ENCODE peak calls at places on chromosome 15, in six cellular contexts. F is fibroblast of lung, H is heart left ventricle, B is fibroblast of pulmonary artery, C is hepatocyte, E is GM12865. A is an unnamed sample.

GRCh38 chr15:41689834-41690233 is 29.6 kb downstream of the MGA start:
- DNase-seq in F (no peak), H (no peak), B (no peak), C (no peak), E (no peak), A (no peak)

GRCh38 chr15:57867970-57868791 is 161.7 kb downstream of the POLR2M start:
- DNase-seq in F (no peak), H (no peak), B (no peak), C (no peak), E (peak), A (no peak)

GRCh38 chr15:59995568-59996349 is 8.4 kb upstream of the FOXB1 start:
- DNase-seq in F (no peak), H (no peak), B (no peak), C (no peak), E (no peak), A (no peak)

GRCh38 chr15:70419046-70419445 is 321.3 kb upstream of the TLE3 start:
- DNase-seq in F (no peak), H (no peak), B (no peak), C (no peak), E (no peak), A (no peak)

GRCh38 chr15:51727141-51727897 is 10.1 kb downstream of the LYSMD2 start:
- DNase-seq in F (peak), H (no peak), B (no peak), C (no peak), E (peak), A (peak)

GRCh38 chr15:90270502-90271150 is 5.2 kb downstream of the NGRN start:
- DNase-seq in F (no peak), H (no peak), B (no peak), C (no peak), E (no peak), A (no peak)

GRCh38 chr15:85351965-85352364 is 28.4 kb upstream of the AKAP13 start:
- DNase-seq in F (no peak), H (no peak), B (no peak), C (no peak), E (no peak), A (no peak)

GRCh38 chr15:45402955-45403892 is 24.9 kb upstream of the GATM start:
- DNase-seq in F (peak), H (peak), B (peak), C (peak), E (peak), A (peak)

GRCh38 chr15:22226034-22226790 is 145.9 kb downstream of the OR4M2 start:
- DNase-seq in F (no peak), H (peak), B (no peak), C (no peak), E (no peak), A (no peak)

GRCh38 chr15:65824031-65824743 is 32.1 kb upstream of the DENND4A start:
- DNase-seq in F (peak), H (no peak), B (peak), C (peak), E (peak), A (peak)

GRCh38 chr15:78992416-78993256 is 47.8 kb upstream of the CTSH start:
- DNase-seq in F (no peak), H (peak), B (peak), C (no peak), E (no peak), A (no peak)

GRCh38 chr15:40046721-40047412 is 7.9 kb upstream of the SRP14 start:
- DNase-seq in F (peak), H (no peak), B (peak), C (no peak), E (peak), A (peak)

GRCh38 chr15:53791616-53792015 is 32.2 kb upstream of the WDR72 start:
- DNase-seq in F (no peak), H (no peak), B (no peak), C (no peak), E (no peak), A (no peak)

GRCh38 chr15:57410373-57410772 is 34.1 kb downstream of the CGNL1 start:
- DNase-seq in F (no peak), H (no peak), B (no peak), C (no peak), E (no peak), A (no peak)

GRCh38 chr15:60843482-60843881 is 364.5 kb upstream of the ICE2 start:
- DNase-seq in F (no peak), H (no peak), B (no peak), C (no peak), E (no peak), A (no peak)

GRCh38 chr15:81118361-81118760 is 15.7 kb upstream of the CFAP161 start:
- DNase-seq in F (no peak), H (no peak), B (no peak), C (no peak), E (no peak), A (no peak)

GRCh38 chr15:52436971-52437370 is 91.7 kb downstream of the MYO5A start:
- DNase-seq in F (peak), H (no peak), B (no peak), C (no peak), E (no peak), A (peak)

GRCh38 chr15:77819841-77820728 is 187.4 kb upstream of the LINGO1 start:
- DNase-seq in F (peak), H (no peak), B (no peak), C (peak), E (no peak), A (peak)

GRCh38 chr15:51172190-51172589 is 77.5 kb upstream of the TNFAIP8L3 start:
- DNase-seq in F (peak), H (no peak), B (peak), C (no peak), E (no peak), A (peak)

GRCh38 chr15:79724804-79725203 is 172.0 kb downstream of the MTHFS start:
- DNase-seq in F (no peak), H (no peak), B (no peak), C (no peak), E (no peak), A (no peak)

GRCh38 chr15:70196314-70197291 is 98.9 kb upstream of the TLE3 start:
- DNase-seq in F (peak), H (no peak), B (peak), C (peak), E (peak), A (peak)

GRCh38 chr15:70258369-70259029 is 160.8 kb upstream of the TLE3 start:
- DNase-seq in F (peak), H (no peak), B (no peak), C (no peak), E (peak), A (peak)

GRCh38 chr15:31265090-31265870 is 61.4 kb upstream of the KLF13 start:
- DNase-seq in F (no peak), H (no peak), B (no peak), C (peak), E (no peak), A (no peak)

GRCh38 chr15:52183562-52184173 is 7.5 kb downstream of the GNB5 start:
- DNase-seq in F (peak), H (no peak), B (peak), C (peak), E (peak), A (peak)

GRCh38 chr15:93771429-93772020 is 459.8 kb upstream of the MCTP2 start:
- DNase-seq in F (no peak), H (no peak), B (no peak), C (no peak), E (no peak), A (no peak)

GRCh38 chr15:55742498-55742926 is 440 bp downstream of the PRTG start:
- DNase-seq in F (peak), H (peak), B (peak), C (peak), E (peak), A (no peak)

GRCh38 chr15:90560229-90560771 is 30.6 kb downstream of the CRTC3 start:
- DNase-seq in F (peak), H (no peak), B (peak), C (peak), E (no peak), A (peak)

GRCh38 chr15:77851696-77852095 is 219.0 kb upstream of the LINGO1 start:
- DNase-seq in F (no peak), H (no peak), B (no peak), C (peak), E (no peak), A (no peak)

GRCh38 chr15:29968099-29968892 is 114.5 kb upstream of the GOLGA8J start:
- DNase-seq in F (peak), H (no peak), B (no peak), C (peak), E (no peak), A (no peak)

GRCh38 chr15:66080791-66081475 is 172.6 kb downstream of the MEGF11 start:
- DNase-seq in F (peak), H (no peak), B (peak), C (peak), E (no peak), A (peak)

GRCh38 chr15:56886450-56886856 is 32.0 kb upstream of the TCF12 start:
- DNase-seq in F (no peak), H (no peak), B (no peak), C (peak), E (peak), A (no peak)

GRCh38 chr15:33009603-33010002 is 184.9 kb downstream of the FMN1 start:
- DNase-seq in F (no peak), H (no peak), B (no peak), C (no peak), E (no peak), A (no peak)

GRCh38 chr15:38535451-38536200 is 29.0 kb downstream of the RASGRP1 start:
- DNase-seq in F (peak), H (no peak), B (no peak), C (no peak), E (no peak), A (peak)

GRCh38 chr15:85414495-85414894 is 34.1 kb downstream of the AKAP13 start:
- DNase-seq in F (no peak), H (no peak), B (peak), C (no peak), E (peak), A (peak)

GRCh38 chr15:62758126-62758951 is 284.2 kb upstream of the TPM1 start:
- DNase-seq in F (peak), H (no peak), B (peak), C (no peak), E (no peak), A (peak)

GRCh38 chr15:94348084-94348483 is 116.7 kb downstream of the MCTP2 start:
- DNase-seq in F (no peak), H (no peak), B (no peak), C (no peak), E (no peak), A (no peak)

GRCh38 chr15:57319226-57319918 is 56.9 kb upstream of the CGNL1 start:
- DNase-seq in F (no peak), H (peak), B (no peak), C (no peak), E (no peak), A (no peak)

GRCh38 chr15:49452595-49452994 is 29.6 kb downstream of the FGF7 start:
- DNase-seq in F (no peak), H (no peak), B (no peak), C (no peak), E (no peak), A (no peak)
- TF ChIP-seq CTCF in F (no peak), H (no peak), B (no peak), C (no peak), E (no peak), A (no peak)

GRCh38 chr15:68334661-68335124 is 57.1 kb downstream of the FEM1B start:
- DNase-seq in F (peak), H (no peak), B (peak), C (no peak), E (no peak), A (peak)
- H3K4me3 ChIP-seq in F (no peak), H (no peak), B (no peak), C (no peak), E (no peak), A (no peak)

GRCh38 chr15:92000709-92001108 is 147.2 kb downstream of the SLCO3A1 start:
- DNase-seq in F (no peak), H (no peak), B (no peak), C (no peak), E (no peak), A (no peak)
- TF ChIP-seq CTCF in F (no peak), H (no peak), B (no peak), C (no peak), E (no peak), A (no peak)

DNA sequence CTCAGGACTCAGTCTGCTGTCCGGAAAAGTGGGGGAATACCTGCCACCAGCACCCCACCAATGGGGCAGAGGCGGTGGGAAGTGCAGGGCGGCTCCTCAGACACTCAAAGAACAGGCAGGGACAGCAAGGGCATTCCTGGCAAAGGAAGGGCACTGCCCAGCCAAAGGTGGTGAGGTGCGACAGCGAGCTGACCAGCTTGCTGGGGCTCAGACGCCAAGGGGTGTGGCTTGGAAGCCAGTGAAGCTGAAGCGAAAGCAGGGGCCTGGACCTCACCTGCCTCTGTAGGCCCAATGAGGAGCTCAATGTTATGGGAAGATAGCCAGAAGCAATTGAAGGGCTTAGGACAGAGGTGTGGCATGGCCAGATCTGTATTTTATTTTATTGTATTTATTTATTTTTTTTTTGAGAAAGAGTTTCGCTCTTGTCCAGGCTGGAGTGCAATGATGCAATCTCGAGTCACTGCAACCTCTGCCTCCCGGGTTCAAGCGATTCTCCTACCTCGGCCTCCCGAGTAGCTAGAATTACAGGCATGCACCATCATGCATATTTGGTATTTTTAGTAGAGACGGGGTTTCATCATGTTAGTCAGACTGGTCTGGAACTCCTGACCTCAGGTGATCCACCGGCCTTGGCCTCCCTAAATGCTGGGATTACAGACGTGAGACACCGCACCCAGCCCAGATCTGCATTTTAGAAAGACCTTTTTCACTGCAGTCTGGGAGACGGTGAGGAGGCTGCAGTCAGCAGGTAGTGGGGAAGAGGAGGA is 4.4 kb upstream of the LMAN1L start:
- DNase-seq in F (no peak), H (no peak), B (no peak), C (no peak), E (no peak), A (no peak)
- H3K4me3 ChIP-seq in F (no peak), H (no peak), B (no peak), C (no peak), E (no peak), A (no peak)

GRCh38 chr15:75782926-75783325 is 60.3 kb upstream of the UBE2Q2 start:
- DNase-seq in F (no peak), H (no peak), B (no peak), C (no peak), E (no peak), A (no peak)

GRCh38 chr15:75786564-75786925 is 56.7 kb upstream of the UBE2Q2 start:
- DNase-seq in F (no peak), H (no peak), B (no peak), C (no peak), E (no peak), A (no peak)

GRCh38 chr15:75791337-75791713 is 51.9 kb upstream of the UBE2Q2 start:
- DNase-seq in F (no peak), H (no peak), B (no peak), C (no peak), E (no peak), A (no peak)

GRCh38 chr15:75790631-75791336 is 52.5 kb upstream of the UBE2Q2 start:
- DNase-seq in F (no peak), H (no peak), B (no peak), C (no peak), E (no peak), A (no peak)

DNA sequence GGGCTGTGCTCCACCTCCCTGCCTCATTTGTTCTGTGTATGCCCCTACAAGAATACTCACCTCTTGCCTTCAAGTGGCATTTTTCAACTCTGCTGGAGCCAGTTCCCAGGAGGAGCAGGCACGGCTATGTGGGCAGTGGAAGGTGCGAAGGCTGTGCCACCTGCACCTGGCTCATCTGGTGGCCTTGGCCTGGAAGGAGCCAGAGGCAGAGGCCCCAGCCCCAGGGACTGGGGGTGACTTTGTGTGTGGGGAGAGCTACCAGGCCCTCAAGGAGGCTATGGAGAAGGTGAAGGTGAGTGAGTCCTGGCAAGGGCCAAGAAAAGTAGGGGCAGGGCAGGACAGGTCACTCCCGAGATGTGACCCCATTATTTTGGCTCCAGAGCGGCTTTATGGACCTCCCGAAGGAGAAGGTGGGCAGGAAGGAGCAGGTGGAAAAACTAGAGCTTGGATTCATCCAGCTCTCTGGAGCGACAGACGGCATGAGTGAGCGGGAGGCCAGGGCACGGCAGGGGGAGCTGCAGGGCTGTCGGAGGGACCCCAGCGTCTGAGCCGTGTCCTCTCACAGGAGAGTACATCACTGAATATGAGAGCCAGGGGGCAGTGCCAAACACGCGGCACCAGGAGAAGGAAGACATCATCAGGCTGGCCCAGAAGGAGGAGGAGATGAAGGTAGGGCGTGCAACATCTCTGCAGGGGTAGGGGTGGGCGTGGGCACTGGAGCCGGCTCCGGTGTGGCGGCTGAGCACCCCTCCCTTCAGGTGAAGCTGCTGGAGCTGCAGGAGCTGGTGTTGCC is 57.3 kb upstream of the UBE2Q2 start:
- DNase-seq in F (peak), H (no peak), B (peak), C (peak), E (peak), A (no peak)
- TF ChIP-seq CTCF in F (peak), H (no peak), B (peak), C (peak), E (no peak), A (peak)

A was measured in fibroblast of mammary gland.